ENCODE peak calls at places on chromosomes 11 and 22, in four cellular contexts. M is astrocyte, O is hepatocyte, T is PC-3. J is an unnamed sample.
A peak's percentile ranks its signal among the peaks of the same experiment; 100 is the strongest.

GRCh38 chr22:22933807-22934542 is 46.4 kb downstream of the IGLL5 start:
- DNase-seq in M (no peak), T (no peak), O (no peak), J (no peak)

GRCh38 chr22:20816559-20816958 is 42.1 kb downstream of the PI4KA start:
- DNase-seq in T (no peak), M (no peak), O (no peak), J (no peak)

GRCh38 chr11:109697140-109697843 is 275.3 kb downstream of the C11orf87 start:
- DNase-seq in O (peak; percentile 69), T (peak; percentile 64), M (peak; percentile 32), J (peak; percentile 75)

GRCh38 chr22:42688914-42689275 is 31.8 kb downstream of the A4GALT start:
- DNase-seq in O (no peak), T (no peak), M (no peak), J (no peak)

GRCh38 chr11:75783416-75784084 is 15.0 kb downstream of the DGAT2 start:
- DNase-seq in O (no peak), T (no peak), M (no peak), J (no peak)

GRCh38 chr11:363948-364761 is 5.1 kb upstream of the B4GALNT4 start:
- DNase-seq in T (peak; percentile 85), O (peak; percentile 56), M (no peak), J (peak; percentile 54)

GRCh38 chr11:67483901-67484665 is 1.3 kb downstream of the AIP start:
- DNase-seq in T (no peak), O (no peak), M (no peak), J (no peak)

GRCh38 chr22:19289475-19290161 is 1.9 kb downstream of the CLTCL1 start:
- DNase-seq in O (peak; percentile 23), M (peak; percentile 94), T (peak; percentile 62), J (no peak)

GRCh38 chr11:56624661-56625110 is 10.0 kb upstream of the OR5M1 start:
- DNase-seq in T (peak; percentile 86), O (peak; percentile 82), M (peak; percentile 13), J (peak; percentile 84)

GRCh38 chr11:50182486-50182885 is 149.8 kb downstream of the OR4C45 start:
- DNase-seq in T (no peak), O (no peak), M (no peak), J (no peak)

GRCh38 chr11:29984544-29984943 is 32.3 kb downstream of the KCNA4 start:
- DNase-seq in T (no peak), M (no peak), O (no peak), J (no peak)

GRCh38 chr11:96154802-96155520 is 188.0 kb downstream of the MAML2 start:
- DNase-seq in O (no peak), T (peak; percentile 26), M (peak; percentile 86), J (no peak)

GRCh38 chr11:112835556-112835955 is 125.7 kb upstream of the NCAM1 start:
- DNase-seq in T (no peak), M (no peak), O (no peak), J (no peak)

GRCh38 chr11:57515332-57516060 is at the start of gene SLC43A1:
- DNase-seq in M (peak; percentile 39), T (peak; percentile 46), O (peak; percentile 68), J (peak; percentile 69)

GRCh38 chr11:60282291-60282690 is 1.8 kb downstream of the MS4A4A start:
- DNase-seq in O (no peak), T (no peak), M (no peak), J (no peak)

GRCh38 chr11:121132211-121132976 is 31.4 kb downstream of the TECTA start:
- DNase-seq in M (peak; percentile 1), T (peak; percentile 74), O (no peak), J (no peak)

GRCh38 chr11:46918087-46918751 is at the start of gene LRP4:
- DNase-seq in T (no peak), M (no peak), O (peak; percentile 68), J (peak; percentile 83)

GRCh38 chr11:66849501-66850234 is 6.4 kb downstream of the RCE1 start:
- DNase-seq in O (no peak), M (no peak), T (no peak), J (no peak)

GRCh38 chr11:73366953-73367352 is 9.2 kb upstream of the RELT start:
- DNase-seq in O (no peak), T (no peak), M (no peak), J (no peak)

GRCh38 chr11:47070769-47071168 is 105.9 kb downstream of the ARFGAP2 start:
- DNase-seq in T (no peak), M (no peak), O (no peak), J (no peak)

GRCh38 chr11:62088331-62088933 is 35.4 kb upstream of the INCENP start:
- DNase-seq in M (no peak), O (no peak), T (peak; percentile 34), J (no peak)

GRCh38 chr22:27715078-27715477 is 86.5 kb downstream of the MN1 start:
- DNase-seq in M (no peak), O (no peak), T (no peak), J (no peak)

GRCh38 chr22:28246392-28246791 is 327.3 kb upstream of the PITPNB start:
- DNase-seq in T (no peak), M (peak; percentile 97), O (no peak), J (no peak)

GRCh38 chr11:33630936-33631748 is 69.5 kb downstream of the C11orf91 start:
- DNase-seq in T (peak; percentile 43), M (no peak), O (no peak), J (no peak)
- TF ChIP-seq CTCF in T (peak; percentile 25), M (no peak), O (no peak), J (no peak)

GRCh38 chr11:27718346-27718852 is 18.1 kb upstream of the BDNF start:
- DNase-seq in O (peak; percentile 65), T (peak; percentile 79), M (peak; percentile 91), J (peak; percentile 75)
- H3K4me3 ChIP-seq in O (peak overlapping the region; percentile 57), T (peak overlapping the region; percentile 97), M (peak overlapping the region; percentile 82), J (peak overlapping the region; percentile 38)

DNA sequence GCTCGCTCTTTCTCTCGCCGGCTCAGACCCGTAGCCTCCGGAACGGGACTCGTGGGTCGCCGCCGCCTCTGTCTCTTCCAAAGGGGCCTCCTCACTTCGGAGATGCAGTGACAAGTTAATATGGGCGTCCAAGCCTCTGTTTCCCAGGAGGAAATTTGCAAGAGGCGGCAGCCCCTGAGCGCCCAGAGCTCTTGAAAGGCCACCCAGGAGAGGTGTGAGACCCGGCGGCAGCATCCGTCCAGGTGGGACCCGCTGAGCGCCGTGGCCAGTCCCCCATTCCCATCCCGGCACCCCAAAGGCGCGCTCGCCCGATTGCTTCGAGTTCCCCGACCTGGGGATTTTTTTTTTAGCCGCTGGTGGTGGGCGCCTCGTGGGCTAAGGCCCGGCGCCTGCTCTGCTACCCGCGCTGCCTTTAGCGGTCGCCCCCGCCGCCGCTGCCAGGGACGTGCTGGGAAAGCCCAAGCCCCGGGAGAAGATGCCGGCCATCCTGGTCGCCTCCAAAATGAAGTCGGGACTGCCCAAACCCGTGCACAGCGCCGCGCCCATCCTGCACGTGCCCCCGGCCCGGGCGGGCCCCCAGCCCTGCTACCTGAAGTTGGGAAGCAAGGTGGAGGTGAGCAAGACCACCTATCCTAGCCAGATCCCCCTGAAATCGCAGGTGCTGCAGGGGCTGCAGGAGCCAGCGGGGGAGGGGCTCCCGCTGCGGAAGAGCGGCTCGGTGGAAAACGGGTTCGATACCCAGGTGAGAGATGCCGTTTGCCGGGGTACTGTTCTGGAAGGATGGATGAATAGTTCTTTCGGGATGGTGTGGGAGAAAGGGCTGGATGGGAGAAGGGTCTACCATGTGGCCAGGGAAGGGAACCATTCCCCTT is 820 bp downstream of the NAV2 start:
- DNase-seq in T (no peak), M (no peak), O (peak; percentile 15), J (no peak)
- TF ChIP-seq EZH2 in T (no peak), M (no peak), O (peak; percentile 95), J (peak; percentile 95)

DNA sequence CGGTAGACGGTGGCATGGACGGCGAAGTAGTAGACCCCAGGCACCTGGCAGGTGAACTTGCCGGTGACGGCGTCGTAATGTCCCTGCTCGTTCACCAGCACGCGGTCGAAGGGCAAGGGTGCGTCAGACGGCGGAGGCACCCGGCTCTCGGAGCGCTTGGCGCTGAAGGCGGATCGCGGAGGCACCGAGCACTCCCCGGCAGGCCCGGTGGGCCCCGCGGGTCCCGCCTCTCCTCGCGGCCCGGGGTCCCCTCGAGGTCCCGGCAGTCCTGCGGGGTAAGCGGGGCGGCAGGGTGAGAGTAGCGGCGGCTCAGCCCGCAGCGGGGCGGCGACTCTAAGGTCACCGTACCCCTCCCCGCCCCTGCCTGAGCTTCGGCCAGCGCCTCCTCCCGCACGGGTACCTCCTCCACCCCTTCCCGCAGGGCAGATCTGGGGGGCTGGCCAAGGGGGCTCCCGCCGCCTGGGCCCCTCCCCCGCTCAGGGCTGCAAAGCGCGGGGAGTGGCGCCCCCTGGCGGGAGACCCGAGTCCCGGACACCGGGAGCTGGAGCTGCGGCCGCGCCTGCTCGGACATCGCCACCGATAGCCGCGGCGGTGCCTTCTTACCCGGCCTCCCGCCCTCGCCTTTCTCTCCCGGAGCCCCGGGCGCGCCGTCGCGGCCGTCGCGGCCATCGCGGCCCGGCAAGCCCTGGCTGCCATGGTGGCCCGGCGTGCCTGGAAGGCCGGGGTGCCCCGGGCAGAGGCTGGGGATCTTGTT is 925 bp downstream of the C1QTNF5 start:
- DNase-seq in M (no peak), O (peak; percentile 87), T (peak; percentile 47), J (peak; percentile 58)
- TF ChIP-seq CTCF in M (peak; percentile 36), O (peak; percentile 95), T (peak; percentile 89), J (peak; percentile 90)

GRCh38 chr11:87330072-87330678 is 292.4 kb downstream of the TMEM135 start:
- DNase-seq in O (no peak), T (no peak), M (no peak), J (no peak)
- H3K4me3 ChIP-seq in O (no peak overlapping the region), T (no peak overlapping the region), M (no peak overlapping the region), J (no peak overlapping the region)

GRCh38 chr22:25077056-25077455 is 122.6 kb upstream of the CRYBB3 start:
- DNase-seq in M (no peak), T (no peak), O (no peak), J (no peak)
- TF ChIP-seq EZH2 in M (no peak), T (no peak), O (no peak), J (no peak)

GRCh38 chr11:83088965-83089364 is 17.3 kb upstream of the RAB30 start:
- DNase-seq in O (no peak), M (no peak), T (no peak), J (no peak)
- TF ChIP-seq CTCF in O (no peak), M (no peak), T (peak; percentile 31), J (peak; percentile 19)